ENCODE peak calls at places on chromosomes 7 and 10, in seven cellular contexts. H is left ventricle myocardium inferior, J is A549, Q is heart right ventricle, D is cardiac muscle cell, G is prostate gland, O is tibial artery. C is an unnamed sample.

GRCh38 chr7:17832820-17833219 is 107.5 kb downstream of the SNX13 start:
- DNase-seq in H (no peak), G (no peak), Q (no peak), D (no peak), O (no peak), J (no peak), C (no peak)

GRCh38 chr7:47402941-47403340 is 179.0 kb downstream of the TNS3 start:
- DNase-seq in H (no peak), G (no peak), O (peak; percentile 16), Q (no peak), J (no peak), D (no peak), C (peak; percentile 56)

GRCh38 chr7:102322202-102322715 is 34.0 kb downstream of the SPDYE6 start:
- DNase-seq in G (no peak), J (no peak), O (no peak), Q (no peak), H (no peak), D (no peak), C (peak; percentile 46)

GRCh38 chr7:115230882-115231508 is 309.1 kb downstream of the MDFIC start:
- DNase-seq in G (no peak), H (no peak), Q (peak; percentile 6), O (no peak), D (peak; percentile 75), J (peak; percentile 46), C (no peak)

GRCh38 chr10:27819781-27820531 is 74.3 kb upstream of the MKX start:
- DNase-seq in D (peak; percentile 1), O (no peak), Q (peak; percentile 55), G (no peak), H (peak; percentile 61), J (no peak), C (no peak)

GRCh38 chr10:89373916-89374711 is 3.7 kb upstream of the IFIT1B start:
- DNase-seq in J (no peak), H (peak; percentile 69), G (peak; percentile 96), O (peak; percentile 96), D (no peak), Q (peak; percentile 92), C (no peak)

GRCh38 chr10:110013615-110014293 is 6.0 kb downstream of the ADD3 start:
- DNase-seq in H (no peak), G (no peak), D (no peak), O (no peak), Q (no peak), J (no peak), C (no peak)

GRCh38 chr7:1512781-1513656 is 8.8 kb upstream of the INTS1 start:
- DNase-seq in O (peak; percentile 85), D (peak; percentile 65), Q (peak; percentile 86), H (peak; percentile 85), G (no peak), J (peak; percentile 91), C (no peak)

GRCh38 chr10:86105640-86106039 is 261.0 kb downstream of the GRID1 start:
- DNase-seq in O (no peak), J (no peak), H (no peak), G (no peak), D (no peak), Q (no peak), C (peak; percentile 30)

GRCh38 chr7:96558530-96558929 is 151.1 kb downstream of the SEM1 start:
- DNase-seq in O (no peak), Q (no peak), D (no peak), G (no peak), J (no peak), H (no peak), C (no peak)

GRCh38 chr10:122128357-122128756 is 139.4 kb downstream of the TACC2 start:
- DNase-seq in D (no peak), O (peak; percentile 78), J (no peak), G (no peak), Q (peak; percentile 82), H (peak; percentile 82), C (no peak)

DNA sequence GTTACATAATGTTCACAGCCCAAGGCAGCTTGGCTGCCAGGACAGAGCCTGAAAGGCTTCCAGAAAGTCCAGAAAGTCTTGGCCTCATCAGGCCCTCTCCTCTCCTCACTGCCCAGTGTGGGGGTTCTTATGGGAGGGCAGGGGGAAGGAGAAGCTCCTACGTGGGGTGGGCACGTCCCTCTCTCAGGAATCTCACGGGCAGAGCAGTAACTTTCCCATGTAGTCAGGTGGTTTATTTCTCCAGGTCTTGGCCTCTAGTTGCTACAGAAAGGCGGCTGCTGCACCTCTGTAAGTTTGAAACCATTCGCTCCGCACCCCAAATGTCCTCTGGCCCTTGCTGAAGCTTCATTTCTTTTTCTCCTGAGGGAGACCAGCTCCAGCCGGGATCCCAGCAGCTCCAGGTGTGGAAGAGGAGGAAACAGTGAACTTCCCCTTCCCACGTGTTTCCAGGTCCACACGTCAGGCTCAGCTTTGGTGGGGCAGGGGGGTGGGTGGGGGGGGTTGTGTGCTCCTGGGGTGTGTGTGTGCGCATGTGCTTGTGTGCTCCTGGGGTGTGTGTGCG is 320.3 kb downstream of the WDR37 start:
- DNase-seq in O (no peak), Q (no peak), H (no peak), J (no peak), D (no peak), G (no peak), C (peak; percentile 52)
- H3K9me3 ChIP-seq in O (no peaks in the 10 kb centered on the region), Q (no peaks in the 10 kb centered on the region), H (no peaks in the 10 kb centered on the region), J (no peaks in the 10 kb centered on the region), D (no peaks in the 10 kb centered on the region), G (no peaks in the 10 kb centered on the region), C (no peaks in the 10 kb centered on the region)

DNA sequence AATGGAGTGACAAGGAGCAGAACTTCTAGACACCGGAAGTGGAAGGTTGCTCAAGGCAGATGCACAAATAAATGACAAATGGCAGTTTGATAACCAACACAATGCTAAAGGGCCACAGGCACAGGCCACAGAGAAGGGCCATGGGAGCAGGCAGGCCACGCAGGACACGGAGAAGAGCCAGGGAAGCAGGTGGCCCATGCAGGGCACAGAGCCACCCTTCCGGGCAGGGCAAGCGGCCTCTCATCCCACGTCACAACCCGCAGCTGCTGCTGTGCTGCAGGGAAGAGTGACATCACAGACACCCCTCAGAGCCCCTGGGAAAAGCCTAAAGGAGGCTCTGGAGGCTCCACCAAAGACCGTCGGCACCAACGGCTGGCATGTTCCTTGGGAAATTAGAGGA is 328.5 kb downstream of the PTPRN2 start:
- DNase-seq in H (no peak), G (no peak), Q (no peak), D (no peak), J (no peak), O (no peak), C (no peak)
- H3K9me3 ChIP-seq in H (no peaks in the 10 kb centered on the region), G (no peaks in the 10 kb centered on the region), Q (no peaks in the 10 kb centered on the region), D (no peaks in the 10 kb centered on the region), J (peaks cover 5% of the 10 kb centered on the region), O (no peaks in the 10 kb centered on the region), C (peaks cover 90% of the 10 kb centered on the region)

GRCh38 chr7:87331687-87332256 is 13.7 kb upstream of the CROT start:
- DNase-seq in J (no peak), D (no peak), G (no peak), Q (no peak), O (no peak), H (no peak), C (no peak)
- H3K9me3 ChIP-seq in J (peaks cover 15% of the 10 kb centered on the region), D (no peaks in the 10 kb centered on the region), G (no peaks in the 10 kb centered on the region), Q (peaks cover 26% of the 10 kb centered on the region), O (peaks cover 4% of the 10 kb centered on the region), H (peaks cover 40% of the 10 kb centered on the region), C (peaks cover 73% of the 10 kb centered on the region)

GRCh38 chr10:13473986-13474385 is 54.8 kb downstream of the BEND7 start:
- DNase-seq in J (no peak), H (no peak), G (no peak), O (no peak), Q (no peak), D (no peak), C (no peak)
- H3K9me3 ChIP-seq in J (no peaks in the 10 kb centered on the region), H (no peaks in the 10 kb centered on the region), G (no peaks in the 10 kb centered on the region), O (no peaks in the 10 kb centered on the region), Q (no peaks in the 10 kb centered on the region), D (no peaks in the 10 kb centered on the region), C (no peaks in the 10 kb centered on the region)

DNA sequence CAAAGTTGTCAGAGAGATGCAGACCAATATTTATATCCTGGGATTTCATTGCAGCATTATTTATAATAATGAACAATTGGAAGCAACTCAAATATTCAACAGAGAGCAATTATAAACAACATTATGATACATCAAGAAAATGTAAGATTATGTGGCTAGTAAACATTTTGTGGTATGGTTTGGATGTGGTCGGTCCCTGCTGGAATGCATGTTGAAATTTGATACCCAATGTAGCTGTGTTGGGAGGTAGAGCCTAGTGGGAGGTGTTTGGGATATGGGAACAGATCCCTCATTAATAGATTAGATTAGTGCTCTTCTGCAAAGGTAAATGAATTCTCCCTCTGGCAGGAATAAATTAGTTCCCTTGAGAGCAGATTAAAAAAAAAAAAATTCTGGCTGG is 350.9 kb downstream of the ANKRD30A start:
- DNase-seq in D (no peak), G (no peak), O (no peak), H (no peak), J (no peak), Q (no peak), C (no peak)
- H3K9me3 ChIP-seq in D (no peaks in the 10 kb centered on the region), G (no peaks in the 10 kb centered on the region), O (no peaks in the 10 kb centered on the region), H (no peaks in the 10 kb centered on the region), J (no peaks in the 10 kb centered on the region), Q (no peaks in the 10 kb centered on the region), C (peaks cover 51% of the 10 kb centered on the region)

C was measured in endodermal cell.